ENCODE peak calls at places on chromosomes 7 and 10, in five cellular contexts. One of them, this sample, is unnamed. For H3K27me3, the result is how much of the 10 kb centered on the place peaks cover.

GRCh38 chr10:22649390-22649841 is 65.0 kb downstream of the PIP4K2A start:
- DNase-seq in pancreas: no peak
- DNase-seq in dorsolateral prefrontal cortex: no peak
- DNase-seq in heart right ventricle: no peak
- DNase-seq in HL-60: no peak
- DNase-seq in this sample: no peak

GRCh38 chr10:6918305-6918704 is 338.2 kb upstream of the PRKCQ start:
- DNase-seq in pancreas: no peak
- DNase-seq in dorsolateral prefrontal cortex: peak
- DNase-seq in heart right ventricle: no peak
- DNase-seq in HL-60: no peak
- DNase-seq in this sample: no peak

GRCh38 chr10:101939718-101940117 is 96.1 kb upstream of the KCNIP2 start:
- DNase-seq in pancreas: no peak
- DNase-seq in dorsolateral prefrontal cortex: no peak
- DNase-seq in heart right ventricle: no peak
- DNase-seq in HL-60: no peak
- DNase-seq in this sample: no peak

GRCh38 chr7:5296627-5297226 is 14.0 kb downstream of the SLC29A4 start:
- DNase-seq in pancreas: no peak
- DNase-seq in dorsolateral prefrontal cortex: peak
- DNase-seq in heart right ventricle: no peak
- DNase-seq in HL-60: peak
- DNase-seq in this sample: no peak

GRCh38 chr7:123285076-123285700 is 85.4 kb upstream of the SLC13A1 start:
- DNase-seq in pancreas: no peak
- DNase-seq in dorsolateral prefrontal cortex: no peak
- DNase-seq in heart right ventricle: no peak
- DNase-seq in HL-60: no peak
- DNase-seq in this sample: no peak

GRCh38 chr10:97095701-97096300 is 90.0 kb downstream of the SLIT1 start:
- DNase-seq in pancreas: no peak
- DNase-seq in dorsolateral prefrontal cortex: no peak
- DNase-seq in heart right ventricle: no peak
- DNase-seq in HL-60: no peak
- DNase-seq in this sample: no peak

GRCh38 chr10:77949167-77949566 is 22.6 kb upstream of the DLG5 start:
- DNase-seq in pancreas: no peak
- DNase-seq in dorsolateral prefrontal cortex: no peak
- DNase-seq in heart right ventricle: no peak
- DNase-seq in HL-60: no peak
- DNase-seq in this sample: no peak

GRCh38 chr10:44921506-44921905 is 10.4 kb downstream of the TMEM72 start:
- DNase-seq in pancreas: no peak
- DNase-seq in dorsolateral prefrontal cortex: no peak
- DNase-seq in heart right ventricle: no peak
- DNase-seq in HL-60: no peak
- DNase-seq in this sample: no peak

GRCh38 chr7:103447073-103447960 is 1.3 kb upstream of the SLC26A5 start:
- DNase-seq in pancreas: peak
- DNase-seq in dorsolateral prefrontal cortex: peak
- DNase-seq in heart right ventricle: no peak
- DNase-seq in HL-60: peak
- DNase-seq in this sample: no peak

GRCh38 chr7:32809871-32810270 is 81.7 kb downstream of the KBTBD2 start:
- DNase-seq in pancreas: no peak
- DNase-seq in dorsolateral prefrontal cortex: no peak
- DNase-seq in heart right ventricle: no peak
- DNase-seq in HL-60: no peak
- DNase-seq in this sample: no peak

GRCh38 chr7:137879357-137880158 is 32.8 kb upstream of the DGKI start:
- DNase-seq in pancreas: no peak
- DNase-seq in dorsolateral prefrontal cortex: no peak
- DNase-seq in heart right ventricle: no peak
- DNase-seq in HL-60: no peak
- DNase-seq in this sample: no peak

GRCh38 chr10:13792011-13792410 is 205.2 kb downstream of the PRPF18 start:
- DNase-seq in pancreas: peak
- DNase-seq in dorsolateral prefrontal cortex: peak
- DNase-seq in heart right ventricle: peak
- DNase-seq in HL-60: no peak
- DNase-seq in this sample: no peak

GRCh38 chr7:106499897-106500296 is 161.1 kb downstream of the CCDC71L start:
- DNase-seq in pancreas: no peak
- DNase-seq in dorsolateral prefrontal cortex: no peak
- DNase-seq in heart right ventricle: no peak
- DNase-seq in HL-60: no peak
- DNase-seq in this sample: no peak

GRCh38 chr10:6891924-6892323 is 311.8 kb upstream of the PRKCQ start:
- DNase-seq in pancreas: no peak
- DNase-seq in dorsolateral prefrontal cortex: no peak
- DNase-seq in heart right ventricle: no peak
- DNase-seq in HL-60: no peak
- DNase-seq in this sample: no peak

GRCh38 chr10:32271617-32272016 is 75.3 kb downstream of the EPC1 start:
- DNase-seq in pancreas: peak
- DNase-seq in dorsolateral prefrontal cortex: no peak
- DNase-seq in heart right ventricle: no peak
- DNase-seq in HL-60: no peak
- DNase-seq in this sample: no peak

GRCh38 chr7:77338260-77338659 is 77.9 kb downstream of the GSAP start:
- DNase-seq in pancreas: no peak
- DNase-seq in dorsolateral prefrontal cortex: no peak
- DNase-seq in heart right ventricle: no peak
- DNase-seq in HL-60: no peak
- DNase-seq in this sample: no peak

GRCh38 chr7:2245883-2246679 is 4.1 kb downstream of the NUDT1 start:
- DNase-seq in pancreas: no peak
- DNase-seq in dorsolateral prefrontal cortex: peak
- DNase-seq in heart right ventricle: peak
- DNase-seq in HL-60: no peak
- DNase-seq in this sample: no peak

GRCh38 chr10:28541695-28542365 is 8.9 kb downstream of the WAC start:
- DNase-seq in pancreas: no peak
- DNase-seq in dorsolateral prefrontal cortex: no peak
- DNase-seq in heart right ventricle: no peak
- DNase-seq in HL-60: no peak
- DNase-seq in this sample: no peak

GRCh38 chr10:13528875-13529713 is at the start of gene BEND7:
- DNase-seq in pancreas: peak
- DNase-seq in dorsolateral prefrontal cortex: no peak
- DNase-seq in heart right ventricle: peak
- DNase-seq in HL-60: no peak
- DNase-seq in this sample: no peak

GRCh38 chr7:16431646-16432424 is 10.5 kb upstream of the CRPPA start:
- DNase-seq in pancreas: no peak
- DNase-seq in dorsolateral prefrontal cortex: peak
- DNase-seq in heart right ventricle: no peak
- DNase-seq in HL-60: no peak
- DNase-seq in this sample: no peak

GRCh38 chr7:30968294-30968693 is 4.5 kb downstream of the GHRHR start:
- DNase-seq in pancreas: no peak
- DNase-seq in dorsolateral prefrontal cortex: no peak
- DNase-seq in heart right ventricle: no peak
- DNase-seq in HL-60: no peak
- DNase-seq in this sample: no peak

GRCh38 chr10:23413629-23414089 is 25.2 kb upstream of the OTUD1 start:
- DNase-seq in pancreas: no peak
- DNase-seq in dorsolateral prefrontal cortex: no peak
- DNase-seq in heart right ventricle: no peak
- DNase-seq in HL-60: no peak
- DNase-seq in this sample: no peak

GRCh38 chr10:111493024-111493625 is 416.3 kb downstream of the ADRA2A start:
- DNase-seq in pancreas: no peak
- DNase-seq in dorsolateral prefrontal cortex: no peak
- DNase-seq in heart right ventricle: no peak
- DNase-seq in HL-60: no peak
- DNase-seq in this sample: no peak

GRCh38 chr10:70822421-70822820 is 6.7 kb downstream of the SGPL1 start:
- DNase-seq in pancreas: no peak
- DNase-seq in dorsolateral prefrontal cortex: no peak
- DNase-seq in heart right ventricle: no peak
- DNase-seq in HL-60: no peak
- DNase-seq in this sample: no peak

GRCh38 chr10:125868372-125868975 is 12.6 kb downstream of the DHX32 start:
- DNase-seq in pancreas: no peak
- DNase-seq in dorsolateral prefrontal cortex: no peak
- DNase-seq in heart right ventricle: no peak
- DNase-seq in HL-60: peak
- DNase-seq in this sample: no peak

GRCh38 chr10:24255115-24255895 is 46.4 kb downstream of the KIAA1217 start:
- DNase-seq in pancreas: no peak
- DNase-seq in dorsolateral prefrontal cortex: no peak
- DNase-seq in heart right ventricle: no peak
- DNase-seq in HL-60: no peak
- DNase-seq in this sample: no peak

GRCh38 chr10:97159906-97160305 is 25.9 kb downstream of the SLIT1 start:
- DNase-seq in pancreas: no peak
- DNase-seq in dorsolateral prefrontal cortex: no peak
- DNase-seq in heart right ventricle: no peak
- DNase-seq in HL-60: no peak
- DNase-seq in this sample: no peak

GRCh38 chr10:43961523-43962345 is 313.1 kb upstream of the ZNF32 start:
- DNase-seq in pancreas: peak
- DNase-seq in dorsolateral prefrontal cortex: no peak
- DNase-seq in heart right ventricle: no peak
- DNase-seq in HL-60: no peak
- DNase-seq in this sample: no peak

GRCh38 chr7:129464194-129464593 is 30.0 kb downstream of the STRIP2 start:
- DNase-seq in pancreas: no peak
- DNase-seq in dorsolateral prefrontal cortex: no peak
- DNase-seq in heart right ventricle: no peak
- DNase-seq in HL-60: no peak
- DNase-seq in this sample: peak

GRCh38 chr7:57400531-57401155 is 49.3 kb upstream of the ZNF716 start:
- DNase-seq in pancreas: no peak
- DNase-seq in dorsolateral prefrontal cortex: no peak
- DNase-seq in heart right ventricle: no peak
- DNase-seq in HL-60: no peak
- DNase-seq in this sample: no peak

GRCh38 chr10:100341953-100342626 is 4.9 kb upstream of the SCD start:
- DNase-seq in pancreas: peak
- DNase-seq in dorsolateral prefrontal cortex: peak
- DNase-seq in heart right ventricle: peak
- DNase-seq in HL-60: no peak
- DNase-seq in this sample: no peak

GRCh38 chr7:155571581-155572345 is 25.4 kb upstream of the CNPY1 start:
- DNase-seq in pancreas: no peak
- DNase-seq in dorsolateral prefrontal cortex: no peak
- DNase-seq in heart right ventricle: no peak
- DNase-seq in HL-60: no peak
- DNase-seq in this sample: no peak

GRCh38 chr7:155969192-155969929 is 157.1 kb upstream of the SHH start:
- DNase-seq in pancreas: no peak
- DNase-seq in dorsolateral prefrontal cortex: no peak
- DNase-seq in heart right ventricle: no peak
- DNase-seq in HL-60: no peak
- DNase-seq in this sample: peak

GRCh38 chr10:108203905-108204527 is 1039.5 kb upstream of the SORCS1 start:
- DNase-seq in pancreas: no peak
- DNase-seq in dorsolateral prefrontal cortex: no peak
- DNase-seq in heart right ventricle: no peak
- DNase-seq in HL-60: no peak
- DNase-seq in this sample: no peak

DNA sequence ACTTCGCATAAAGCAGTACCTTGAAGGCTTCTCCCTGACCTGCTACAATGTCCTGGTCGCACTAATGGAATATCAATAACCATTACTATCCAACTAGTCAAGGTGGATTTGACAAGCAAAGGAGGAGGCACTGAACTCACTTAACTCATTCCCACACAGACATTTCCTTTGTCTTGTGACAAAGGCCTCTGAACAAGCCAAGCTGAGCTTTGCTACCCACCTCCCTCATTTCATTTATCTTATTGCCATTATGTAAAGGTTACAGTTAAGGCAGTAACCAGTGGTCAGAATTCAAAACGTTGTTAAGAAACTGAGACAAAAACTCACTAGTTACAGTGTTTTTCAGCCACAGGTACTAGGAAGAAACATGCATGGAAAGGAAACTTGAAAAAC is 7.3 kb downstream of the ELMO1 start:
- DNase-seq in pancreas: no peak
- DNase-seq in dorsolateral prefrontal cortex: no peak
- DNase-seq in heart right ventricle: no peak
- DNase-seq in HL-60: no peak
- DNase-seq in this sample: no peak
- H3K27me3 ChIP-seq in pancreas: under half
- H3K27me3 ChIP-seq in dorsolateral prefrontal cortex: under half
- H3K27me3 ChIP-seq in heart right ventricle: under half
- H3K27me3 ChIP-seq in HL-60: under half
- H3K27me3 ChIP-seq in this sample: under half

DNA sequence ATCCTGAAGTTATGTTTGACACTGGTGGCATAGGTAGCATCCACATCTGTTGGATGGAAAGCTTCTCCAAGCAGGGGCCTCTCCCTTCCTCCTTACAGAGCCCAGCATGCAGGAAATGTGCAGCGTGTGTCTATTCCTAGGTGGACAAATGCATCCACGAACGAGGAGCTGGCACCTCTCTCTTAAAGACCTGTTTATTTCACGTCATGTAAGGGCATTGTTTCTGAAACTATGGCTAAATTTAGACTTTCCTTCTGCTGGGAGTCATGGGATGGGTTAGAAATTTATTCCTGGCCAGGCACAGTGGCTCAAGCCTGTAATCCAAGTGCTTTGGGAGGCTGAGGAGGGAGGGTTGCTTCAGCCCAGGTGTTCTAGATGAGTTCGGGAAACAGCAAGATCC is 208.4 kb upstream of the SVIL start:
- DNase-seq in pancreas: no peak
- DNase-seq in dorsolateral prefrontal cortex: no peak
- DNase-seq in heart right ventricle: no peak
- DNase-seq in HL-60: no peak
- DNase-seq in this sample: no peak
- H3K27ac ChIP-seq in pancreas: no peak
- H3K27ac ChIP-seq in dorsolateral prefrontal cortex: no peak
- H3K27ac ChIP-seq in heart right ventricle: peak
- H3K27ac ChIP-seq in HL-60: no peak
- H3K27ac ChIP-seq in this sample: no peak

GRCh38 chr10:72308320-72308987 is 34.7 kb downstream of the DDIT4 start:
- DNase-seq in pancreas: no peak
- DNase-seq in dorsolateral prefrontal cortex: no peak
- DNase-seq in heart right ventricle: peak
- DNase-seq in HL-60: peak
- DNase-seq in this sample: no peak
- TF ChIP-seq CTCF in pancreas: no peak
- TF ChIP-seq CTCF in dorsolateral prefrontal cortex: no peak
- TF ChIP-seq CTCF in heart right ventricle: no peak
- TF ChIP-seq CTCF in HL-60: no peak
- TF ChIP-seq CTCF in this sample: no peak

GRCh38 chr7:142799483-142799882 is 28.7 kb downstream of the PRSS2 start:
- DNase-seq in pancreas: no peak
- DNase-seq in dorsolateral prefrontal cortex: no peak
- DNase-seq in heart right ventricle: no peak
- DNase-seq in HL-60: no peak
- DNase-seq in this sample: no peak
- H3K27me3 ChIP-seq in pancreas: under half
- H3K27me3 ChIP-seq in dorsolateral prefrontal cortex: under half
- H3K27me3 ChIP-seq in heart right ventricle: half or more
- H3K27me3 ChIP-seq in HL-60: under half
- H3K27me3 ChIP-seq in this sample: under half

GRCh38 chr10:121900443-121901174 is 27.2 kb downstream of the ATE1 start:
- DNase-seq in pancreas: peak
- DNase-seq in dorsolateral prefrontal cortex: no peak
- DNase-seq in heart right ventricle: no peak
- DNase-seq in HL-60: peak
- DNase-seq in this sample: no peak
- H3K27ac ChIP-seq in pancreas: peak
- H3K27ac ChIP-seq in dorsolateral prefrontal cortex: no peak
- H3K27ac ChIP-seq in heart right ventricle: no peak
- H3K27ac ChIP-seq in HL-60: no peak
- H3K27ac ChIP-seq in this sample: no peak